ENCODE peak calls at places on chromosomes 16 and 17, in nine cellular contexts. M is GM13976, U is fibroblast of mammary gland, B is IMR-90, X is type B pancreatic cell, H is gastrocnemius medialis, I is mucosa of descending colon, S is AG09309, N is AG04450. T is an unnamed sample.

GRCh38 chr17:83203472-83204221 is 124.2 kb downstream of the METRNL start:
- DNase-seq in M (no peak), X (no peak), I (peak), N (no peak), H (peak), U (peak), S (no peak), B (no peak), T (no peak)

GRCh38 chr17:7634384-7634783 is 4.4 kb downstream of the SHBG start:
- DNase-seq in N (no peak), U (peak), H (no peak), S (no peak), I (peak), M (peak), B (peak), X (no peak), T (no peak)

GRCh38 chr17:48131216-48131824 is 23.8 kb downstream of the SNX11 start:
- DNase-seq in U (peak), M (peak), H (peak), B (peak), N (peak), X (no peak), S (peak), I (no peak), T (no peak)

GRCh38 chr16:8848939-8849391 is 19.8 kb downstream of the CARHSP1 start:
- DNase-seq in M (peak), H (no peak), U (peak), X (no peak), B (peak), S (no peak), I (no peak), N (no peak), T (no peak)

GRCh38 chr17:47898246-47898645 is 2.2 kb downstream of the SP2 start:
- DNase-seq in N (no peak), X (no peak), H (no peak), M (no peak), I (no peak), U (no peak), B (no peak), S (no peak), T (no peak)

GRCh38 chr17:79795795-79796569 is 895 bp downstream of the CBX8 start:
- DNase-seq in I (no peak), N (no peak), B (no peak), M (no peak), H (no peak), S (no peak), X (no peak), U (no peak), T (no peak)

GRCh38 chr17:77491921-77492445 is 351.2 kb downstream of the SEC14L1 start:
- DNase-seq in U (no peak), N (no peak), X (no peak), B (no peak), M (peak), H (no peak), S (no peak), I (peak), T (no peak)

GRCh38 chr16:3285131-3285530 is 1.8 kb downstream of the ZNF263 start:
- DNase-seq in M (no peak), B (no peak), U (no peak), H (no peak), X (no peak), I (no peak), S (no peak), N (no peak), T (no peak)

GRCh38 chr17:35808240-35808961 is 883 bp upstream of the TAF15 start:
- DNase-seq in U (no peak), H (no peak), M (no peak), N (no peak), B (no peak), S (no peak), I (no peak), X (no peak), T (no peak)

GRCh38 chr17:12637015-12637414 is 28.7 kb upstream of the MYOCD start:
- DNase-seq in M (no peak), N (peak), B (peak), S (peak), U (peak), H (no peak), I (no peak), X (no peak), T (no peak)

GRCh38 chr16:29705030-29705429 is 26.1 kb downstream of the QPRT start:
- DNase-seq in S (no peak), U (no peak), N (no peak), M (no peak), H (no peak), I (no peak), B (no peak), X (no peak), T (no peak)

GRCh38 chr17:63523256-63523869 is at the start of gene KCNH6:
- DNase-seq in N (no peak), B (no peak), X (no peak), M (no peak), I (no peak), H (no peak), U (no peak), S (no peak), T (no peak)

GRCh38 chr17:67439269-67439668 is 62.2 kb downstream of the PITPNC1 start:
- DNase-seq in U (no peak), S (no peak), N (no peak), X (no peak), I (no peak), H (no peak), M (no peak), B (no peak), T (no peak)

GRCh38 chr17:66557886-66558285 is 255.5 kb downstream of the PRKCA start:
- DNase-seq in H (no peak), S (no peak), B (no peak), U (no peak), X (peak), M (no peak), N (no peak), I (no peak), T (no peak)

GRCh38 chr17:80991645-80992076 is at the start of gene CHMP6:
- DNase-seq in H (peak), B (peak), M (peak), X (peak), N (peak), U (peak), I (peak), S (no peak), T (peak)
- TF ChIP-seq CTCF in H (no peak), B (peak), M (no peak), X (peak), N (no peak), U (no peak), I (peak), S (no peak), T (peak)

DNA sequence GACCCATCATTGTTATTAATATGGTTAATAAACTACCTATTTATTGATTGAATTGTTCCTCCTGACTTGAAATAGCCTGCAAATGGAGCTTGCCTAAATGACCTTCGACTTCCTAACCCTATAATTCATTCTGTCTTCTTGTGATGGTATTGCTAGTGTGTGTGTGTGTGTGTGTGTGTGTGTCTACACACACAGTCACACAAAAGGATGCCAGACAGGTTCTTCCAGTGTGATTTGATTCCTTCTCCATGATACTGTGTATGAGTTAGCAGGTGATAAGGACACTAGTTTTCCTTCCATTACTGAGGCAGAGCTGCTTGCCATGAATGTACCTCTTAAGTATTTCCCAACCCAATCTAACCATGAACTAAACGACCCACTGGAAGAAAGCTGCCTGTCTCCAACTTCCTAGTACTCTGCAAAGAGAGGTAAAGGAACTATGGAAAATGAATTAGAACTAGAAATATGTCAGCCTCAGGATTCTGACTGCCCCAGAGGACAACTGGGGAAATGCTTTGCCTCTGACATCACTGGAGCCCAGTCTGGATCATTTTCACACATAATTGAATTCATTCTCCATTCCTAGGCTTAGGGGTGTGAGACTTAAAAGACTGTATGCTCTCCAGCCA is 3.5 kb upstream of the CDC6 start:
- DNase-seq in H (no peak), N (no peak), I (no peak), U (peak), M (no peak), S (peak), X (no peak), B (peak), T (no peak)
- TF ChIP-seq CTCF in H (no peak), N (peak), I (no peak), U (peak), M (no peak), S (peak), X (peak), B (peak), T (no peak)

DNA sequence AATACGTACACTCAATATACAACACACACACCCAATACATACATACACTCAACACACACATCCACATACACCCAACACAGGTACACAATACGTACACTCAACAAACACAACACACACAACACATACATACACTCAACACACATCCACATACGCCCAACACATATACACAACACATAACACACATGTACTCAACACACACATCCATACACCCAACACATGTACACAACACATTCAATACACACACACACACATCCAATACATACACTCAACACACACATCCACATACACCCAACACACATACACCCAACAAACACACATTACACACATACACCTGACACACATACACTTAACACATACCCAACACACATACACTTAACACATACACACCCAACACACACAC is 95.9 kb downstream of the CCDC182 start:
- DNase-seq in U (no peak), X (no peak), B (no peak), H (no peak), M (no peak), N (no peak), I (no peak), S (no peak), T (no peak)
- TF ChIP-seq CTCF in U (no peak), X (no peak), B (no peak), H (no peak), M (no peak), N (no peak), I (no peak), S (no peak), T (no peak)

GRCh38 chr17:4362141-4362540 is 4.3 kb downstream of the UBE2G1 start:
- DNase-seq in U (peak), H (no peak), M (no peak), N (no peak), X (no peak), S (no peak), I (no peak), B (no peak), T (no peak)
- TF ChIP-seq CTCF in U (no peak), H (no peak), M (no peak), N (no peak), X (no peak), S (peak), I (no peak), B (no peak), T (no peak)

GRCh38 chr17:16915752-16916556 is 56.0 kb downstream of the TNFRSF13B start:
- DNase-seq in X (peak), N (peak), I (peak), U (peak), H (no peak), B (peak), S (no peak), M (peak), T (no peak)
- TF ChIP-seq CTCF in X (peak), N (peak), I (no peak), U (peak), H (no peak), B (peak), S (peak), M (peak), T (peak)

T was measured in natural killer cell.